ENCODE peak calls at places on chromosome X, in seven cellular contexts. W is coronary artery, N is Karpas-422, Q is tibial artery, R is lower leg skin, A is IMR-90, O is colonic mucosa. B is an unnamed sample.

GRCh38 chrX:138775501-138775900 is 64.0 kb upstream of the FGF13 start:
- DNase-seq in W (no peak), N (peak; percentile 70), Q (no peak), R (no peak), A (peak; percentile 21), O (no peak), B (no peak)

GRCh38 chrX:47573334-47574095 is 8.7 kb upstream of the TIMP1 start:
- DNase-seq in W (no peak), N (peak; percentile 27), Q (peak; percentile 38), R (no peak), A (peak; percentile 73), O (peak; percentile 70), B (no peak)

GRCh38 chrX:2629316-2630168 is 61.6 kb upstream of the CD99 start:
- DNase-seq in W (no peak), N (peak; percentile 87), Q (no peak), R (no peak), A (no peak), O (no peak), B (no peak)

GRCh38 chrX:123422875-123423274 is 238.8 kb downstream of the GRIA3 start:
- DNase-seq in W (no peak), N (peak; percentile 51), Q (no peak), R (no peak), A (peak; percentile 13), O (peak; percentile 17), B (no peak)

GRCh38 chrX:3177851-3178250 is 136.6 kb downstream of the ARSF start:
- DNase-seq in W (no peak), N (no peak), Q (no peak), R (no peak), A (peak; percentile 40), O (no peak), B (no peak)

GRCh38 chrX:103215768-103216085 is 819 bp downstream of the BEX4 start:
- DNase-seq in W (no peak), N (no peak), Q (no peak), R (no peak), A (no peak), O (no peak), B (no peak)

GRCh38 chrX:111519215-111519614 is 7.8 kb downstream of the SERTM2 start:
- DNase-seq in W (no peak), N (no peak), Q (no peak), R (no peak), A (peak; percentile 55), O (no peak), B (peak; percentile 39)

GRCh38 chrX:103831803-103832544 is at the start of gene RAB9B:
- DNase-seq in W (no peak), N (no peak), Q (peak; percentile 56), R (peak; percentile 20), A (peak; percentile 33), O (peak; percentile 59), B (no peak)

GRCh38 chrX:133959972-133960371 is 25.4 kb downstream of the GPC3 start:
- DNase-seq in W (no peak), N (no peak), Q (no peak), R (no peak), A (no peak), O (no peak), B (no peak)

GRCh38 chrX:48071064-48071985 is at the start of gene ZNF630:
- DNase-seq in W (peak; percentile 78), N (peak; percentile 88), Q (peak; percentile 66), R (peak; percentile 64), A (peak; percentile 6), O (peak; percentile 81), B (peak; percentile 1)

GRCh38 chrX:84168574-84168973 is 19.4 kb downstream of the RPS6KA6 start:
- DNase-seq in W (no peak), N (no peak), Q (no peak), R (no peak), A (peak; percentile 21), O (no peak), B (no peak)

GRCh38 chrX:35380808-35381700 is 417.1 kb upstream of the MAGEB16 start:
- DNase-seq in W (no peak), N (peak; percentile 71), Q (no peak), R (no peak), A (peak; percentile 20), O (no peak), B (no peak)

GRCh38 chrX:9942086-9942485 is 25.1 kb upstream of the CLDN34 start:
- DNase-seq in W (no peak), N (no peak), Q (no peak), R (no peak), A (no peak), O (no peak), B (no peak)

GRCh38 chrX:131747173-131747572 is 203.3 kb downstream of the OR13H1 start:
- DNase-seq in W (peak; percentile 82), N (peak; percentile 95), Q (no peak), R (no peak), A (peak; percentile 90), O (peak; percentile 85), B (no peak)

GRCh38 chrX:130347336-130347735 is 7.6 kb downstream of the SLC25A14 start:
- DNase-seq in W (no peak), N (no peak), Q (no peak), R (no peak), A (peak; percentile 22), O (no peak), B (no peak)

GRCh38 chrX:9342581-9343051 is 122.2 kb upstream of the TBL1X start:
- DNase-seq in W (peak; percentile 92), N (peak; percentile 53), Q (peak; percentile 76), R (peak; percentile 70), A (peak; percentile 80), O (peak; percentile 88), B (no peak)

GRCh38 chrX:155262970-155263754 is 1.1 kb downstream of the RAB39B start:
- DNase-seq in W (no peak), N (peak; percentile 49), Q (no peak), R (no peak), A (no peak), O (no peak), B (no peak)

GRCh38 chrX:10922841-10923240 is 188.3 kb upstream of the HCCS start:
- DNase-seq in W (no peak), N (no peak), Q (no peak), R (no peak), A (no peak), O (no peak), B (no peak)

GRCh38 chrX:71058116-71058515 is 10.0 kb downstream of the SNX12 start:
- DNase-seq in W (no peak), N (no peak), Q (no peak), R (no peak), A (no peak), O (no peak), B (no peak)

GRCh38 chrX:124386401-124386800 is 40.0 kb downstream of the SH2D1A start:
- DNase-seq in W (no peak), N (no peak), Q (no peak), R (no peak), A (no peak), O (no peak), B (no peak)

GRCh38 chrX:40272786-40273185 is 175.0 kb upstream of the BCOR start:
- DNase-seq in W (no peak), N (no peak), Q (no peak), R (no peak), A (no peak), O (no peak), B (no peak)

DNA sequence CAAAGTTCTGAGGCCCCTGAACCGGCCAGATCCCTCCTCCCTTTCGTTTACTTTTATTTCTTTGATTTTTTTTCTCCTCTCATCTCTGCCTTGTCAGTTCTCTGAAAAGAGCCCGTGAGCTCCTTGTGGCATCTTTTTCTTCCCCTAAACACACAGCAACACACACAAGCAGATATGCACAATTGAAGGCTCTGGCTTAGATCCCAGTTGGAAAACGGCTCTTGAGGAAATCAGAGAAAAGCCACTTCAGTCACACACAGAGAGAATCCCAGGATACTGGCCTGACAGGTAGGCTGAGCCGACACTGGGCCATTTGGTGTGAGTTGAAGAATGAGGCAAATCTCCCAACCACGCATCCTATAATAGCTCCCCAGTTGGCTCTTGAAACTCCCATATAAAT is 12.9 kb downstream of the DIPK2B start:
- DNase-seq in W (no peak), N (no peak), Q (no peak), R (no peak), A (no peak), O (no peak), B (no peak)
- H3K4me3 ChIP-seq in W (peak overlapping the region; percentile 69), N (peak overlapping the region; percentile 50), Q (peak overlapping the region; percentile 47), R (no peak overlapping the region), A (peak overlapping the region; percentile 80), O (peak overlapping the region; percentile 32), B (peak overlapping the region; percentile 49)

GRCh38 chrX:13891367-13892146 is 74.7 kb upstream of the GPM6B start:
- DNase-seq in W (no peak), N (no peak), Q (no peak), R (no peak), A (no peak), O (no peak), B (no peak)
- H3K4me3 ChIP-seq in W (no peak overlapping the region), N (no peak overlapping the region), Q (no peak overlapping the region), R (no peak overlapping the region), A (no peak overlapping the region), O (no peak overlapping the region), B (no peak overlapping the region)

DNA sequence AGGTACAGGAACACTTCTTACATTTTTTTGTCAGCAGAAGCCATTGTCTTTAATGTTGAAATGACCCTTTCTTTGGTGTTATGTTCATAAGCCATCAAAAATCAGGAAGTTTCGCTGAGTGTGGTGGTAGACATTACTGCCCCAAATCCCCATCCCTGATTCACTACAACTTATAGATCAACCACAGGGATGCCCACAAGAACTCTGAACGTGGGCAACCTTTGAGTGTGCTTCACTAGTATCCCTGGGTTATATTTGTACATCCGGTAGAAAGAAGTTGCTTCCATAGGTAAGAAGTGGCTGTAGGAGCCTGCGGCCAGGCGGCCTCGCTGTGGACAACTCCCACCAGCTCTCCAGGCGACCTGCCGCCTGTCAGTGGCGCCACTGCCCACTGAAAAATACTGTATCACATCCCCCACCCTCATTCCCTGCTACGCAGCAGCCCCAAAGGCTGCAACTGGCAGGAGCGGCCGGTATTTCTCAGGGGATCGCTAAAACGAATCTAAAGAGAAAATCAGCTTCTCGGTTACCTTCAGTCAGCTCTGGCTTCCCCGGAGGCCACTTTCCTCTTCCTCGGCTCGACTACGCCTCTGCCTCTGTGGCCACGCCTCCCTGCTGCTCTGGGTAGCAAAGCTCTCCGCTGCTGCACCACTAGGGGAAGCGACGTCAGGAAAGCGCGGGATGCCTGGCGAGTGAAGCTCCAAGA is 13.9 kb upstream of the ETDC start:
- DNase-seq in W (no peak), N (peak; percentile 61), Q (peak; percentile 25), R (no peak), A (peak; percentile 39), O (peak; percentile 22), B (peak; percentile 11)
- H3K4me3 ChIP-seq in W (peak overlapping the region; percentile 60), N (peak overlapping the region; percentile 47), Q (peak overlapping the region; percentile 26), R (no peak overlapping the region), A (peak overlapping the region; percentile 52), O (no peak overlapping the region), B (peak overlapping the region; percentile 38)

DNA sequence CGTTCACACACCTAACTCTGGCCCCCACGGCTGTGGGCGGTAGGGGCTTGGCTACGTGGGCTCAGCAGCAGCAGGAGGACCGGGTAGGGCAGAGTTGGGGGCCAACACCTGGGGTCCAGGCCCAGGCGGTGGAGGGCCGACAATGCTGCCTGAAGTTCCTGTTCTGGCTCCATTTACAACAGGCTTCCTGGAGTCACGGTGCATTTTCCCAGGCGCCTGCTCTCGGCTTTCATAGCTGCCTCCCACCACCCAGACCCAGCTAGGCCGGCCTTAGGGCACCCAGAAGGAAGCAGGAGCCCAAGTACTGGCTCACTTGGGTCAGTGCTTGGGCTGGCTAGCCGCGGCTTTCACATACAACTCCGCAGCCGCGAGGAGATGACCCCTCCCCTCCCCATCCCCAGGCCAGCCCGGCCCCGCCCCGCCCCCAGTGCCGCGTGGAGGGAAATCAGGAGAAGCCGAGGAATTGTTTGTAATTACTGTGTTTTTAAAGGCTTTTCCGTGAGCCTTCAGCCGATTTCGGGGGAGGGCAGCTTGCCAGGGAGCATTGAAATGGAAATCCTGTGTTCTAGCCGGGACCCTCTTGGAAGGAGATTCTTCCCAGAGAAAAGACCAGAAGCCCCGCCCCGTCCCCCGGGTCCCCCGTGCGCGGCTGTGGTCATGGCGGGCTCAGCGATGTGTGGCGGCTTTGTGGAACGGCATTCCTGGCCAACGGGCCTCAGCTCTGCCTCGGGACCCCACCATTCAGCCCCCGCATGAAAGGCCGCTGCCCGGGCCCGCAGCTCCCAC is 28.5 kb downstream of the PJA1 start:
- DNase-seq in W (no peak), N (no peak), Q (no peak), R (no peak), A (no peak), O (peak; percentile 26), B (no peak)
- H3K4me3 ChIP-seq in W (peak overlapping the region; percentile 61), N (no peak overlapping the region), Q (peak overlapping the region; percentile 34), R (no peak overlapping the region), A (no peak overlapping the region), O (no peak overlapping the region), B (no peak overlapping the region)